ENCODE peak calls at places on chromosome X, in six cellular contexts. U is germinal center; Y is mammary epithelial cell; A is CD4-positive, alpha-beta memory T cell; M is H9; E is vagina. C is an unnamed sample.

GRCh38 chrX:96713303-96713702 is 28.7 kb downstream of the DIAPH2 start:
- DNase-seq in M (no peak), Y (no peak), E (no peak), U (no peak), A (no peak), C (no peak)

GRCh38 chrX:110087485-110088356 is 84.8 kb downstream of the TMEM164 start:
- DNase-seq in Y (peak; percentile 94), M (no peak), E (no peak), U (no peak), A (no peak), C (no peak)

GRCh38 chrX:56788717-56789122 is 59.7 kb downstream of the NBDY start:
- DNase-seq in E (no peak), U (no peak), M (no peak), Y (no peak), A (no peak), C (peak; percentile 4)

GRCh38 chrX:112053169-112053568 is 29.4 kb downstream of the TRPC5 start:
- DNase-seq in M (no peak), U (no peak), A (no peak), Y (no peak), E (no peak), C (no peak)

GRCh38 chrX:149521438-149521837 is 16.3 kb upstream of the IDS start:
- DNase-seq in U (no peak), A (peak; percentile 56), M (no peak), Y (no peak), E (no peak), C (no peak)

GRCh38 chrX:56736219-56736618 is 7.2 kb downstream of the NBDY start:
- DNase-seq in A (no peak), Y (no peak), U (no peak), M (no peak), E (no peak), C (no peak)

GRCh38 chrX:2508648-2509335 is 8.0 kb upstream of the DHRSX start:
- DNase-seq in U (no peak), M (no peak), Y (no peak), E (no peak), A (no peak), C (no peak)

GRCh38 chrX:138886769-138887168 is 175.3 kb upstream of the FGF13 start:
- DNase-seq in U (no peak), A (no peak), Y (peak; percentile 73), E (no peak), M (no peak), C (no peak)